ENCODE peak calls at places on chromosomes 4 and X, in nine cellular contexts. W is heart left ventricle, P is IMR-90, G is tibial nerve, V is K562, S is GM06990, K is fibroblast of lung, H is fibroblast of villous mesenchyme, Q is psoas muscle. N is an unnamed sample.

GRCh38 chr4:2673157-2673556 is 83.0 kb downstream of the TNIP2 start:
- DNase-seq in H (peak), K (no peak), V (peak), S (no peak), W (no peak), P (no peak), Q (no peak), G (no peak), N (no peak)

GRCh38 chr4:120865985-120866384 is 56.5 kb downstream of the PRDM5 start:
- DNase-seq in H (no peak), K (peak), G (no peak), W (no peak), S (no peak), P (peak), Q (no peak), V (no peak), N (peak)

GRCh38 chrX:131046596-131046995 is 11.6 kb upstream of the ARHGAP36 start:
- DNase-seq in S (no peak), Q (no peak), P (no peak), G (no peak), W (no peak), K (no peak), H (no peak), V (no peak), N (no peak)

GRCh38 chr4:93168053-93168452 is 660.5 kb upstream of the ATOH1 start:
- DNase-seq in S (no peak), K (no peak), W (no peak), Q (no peak), H (no peak), P (no peak), V (no peak), G (no peak), N (no peak)

GRCh38 chr4:74377714-74378113 is 12.8 kb downstream of the EREG start:
- DNase-seq in V (no peak), Q (no peak), W (no peak), S (no peak), H (no peak), P (no peak), K (no peak), G (no peak), N (no peak)

GRCh38 chr4:86362510-86362909 is 2.7 kb upstream of the MAPK10 start:
- DNase-seq in S (no peak), V (no peak), P (no peak), K (no peak), Q (no peak), W (no peak), H (no peak), G (no peak), N (no peak)

GRCh38 chr4:55609393-55609821 is 17.4 kb upstream of the PDCL2 start:
- DNase-seq in K (peak), H (no peak), P (peak), W (no peak), S (no peak), V (no peak), Q (no peak), G (no peak), N (peak)

GRCh38 chr4:113821851-113822250 is 60.3 kb upstream of the CAMK2D start:
- DNase-seq in W (no peak), G (no peak), Q (no peak), P (no peak), S (no peak), H (no peak), V (no peak), K (peak), N (no peak)

GRCh38 chr4:18882468-18882867 is 860.9 kb upstream of the LCORL start:
- DNase-seq in K (peak), W (no peak), P (peak), G (no peak), V (no peak), Q (no peak), S (no peak), H (peak), N (no peak)

GRCh38 chr4:85929926-85930325 is 429.9 kb downstream of the MAPK10 start:
- DNase-seq in H (no peak), P (no peak), W (no peak), S (no peak), G (no peak), K (no peak), V (no peak), Q (no peak), N (no peak)

GRCh38 chrX:989959-990510 is 222.4 kb downstream of the CRLF2 start:
- DNase-seq in K (peak), G (peak), Q (peak), S (peak), V (peak), W (peak), P (peak), H (peak), N (peak)

GRCh38 chr4:152516156-152516555 is 19.7 kb downstream of the FBXW7 start:
- DNase-seq in Q (no peak), G (no peak), H (no peak), K (peak), W (no peak), P (no peak), V (no peak), S (no peak), N (no peak)

GRCh38 chr4:151302432-151302831 is 23.0 kb downstream of the SH3D19 start:
- DNase-seq in K (peak), G (no peak), P (peak), W (no peak), V (no peak), H (peak), Q (no peak), S (no peak), N (no peak)

GRCh38 chr4:133711817-133712216 is 489.8 kb downstream of the PABPC4L start:
- DNase-seq in S (no peak), K (peak), W (no peak), H (peak), G (no peak), V (no peak), P (no peak), Q (no peak), N (no peak)

GRCh38 chr4:120843840-120844527 is 78.5 kb downstream of the PRDM5 start:
- DNase-seq in K (no peak), S (no peak), W (no peak), P (no peak), H (no peak), V (no peak), G (no peak), Q (peak), N (peak)

GRCh38 chrX:66017659-66018170 is 22.2 kb downstream of the VSIG4 start:
- DNase-seq in G (no peak), Q (no peak), K (no peak), V (no peak), W (no peak), P (no peak), H (no peak), S (no peak), N (no peak)

GRCh38 chrX:71923516-71923915 is 12.9 kb downstream of the NHSL2 start:
- DNase-seq in H (no peak), W (no peak), S (no peak), P (no peak), G (no peak), V (no peak), Q (no peak), K (peak), N (no peak)

GRCh38 chr4:98544818-98545399 is 113.5 kb downstream of the TSPAN5 start:
- DNase-seq in V (no peak), H (no peak), P (no peak), S (no peak), G (no peak), Q (no peak), W (no peak), K (no peak), N (peak)

GRCh38 chrX:39973810-39974209 is 123.9 kb downstream of the BCOR start:
- DNase-seq in P (no peak), K (no peak), Q (no peak), S (no peak), W (no peak), G (no peak), V (no peak), H (no peak), N (no peak)

GRCh38 chr4:4659871-4660651 is 118.2 kb upstream of the STX18 start:
- DNase-seq in G (no peak), H (peak), Q (no peak), W (no peak), V (peak), K (peak), S (no peak), P (peak), N (no peak)

GRCh38 chrX:75118296-75118695 is 37.8 kb downstream of the ABCB7 start:
- DNase-seq in K (no peak), S (no peak), Q (no peak), W (no peak), V (no peak), P (no peak), H (no peak), G (no peak), N (no peak)

GRCh38 chr4:42627887-42628646 is 28.8 kb downstream of the ATP8A1 start:
- DNase-seq in H (no peak), V (no peak), S (peak), K (no peak), Q (peak), G (peak), P (no peak), W (peak), N (peak)

GRCh38 chr4:160631044-160631443 is 1528.2 kb downstream of the RAPGEF2 start:
- DNase-seq in G (no peak), Q (no peak), P (no peak), V (no peak), K (no peak), H (no peak), S (no peak), W (no peak), N (no peak)

GRCh38 chr4:147985376-147985775 is 253.5 kb downstream of the ARHGAP10 start:
- DNase-seq in P (no peak), K (no peak), W (no peak), G (no peak), Q (no peak), S (no peak), H (no peak), V (no peak), N (no peak)

GRCh38 chr4:147984778-147985138 is 252.9 kb downstream of the ARHGAP10 start:
- DNase-seq in S (no peak), P (no peak), W (no peak), G (no peak), Q (no peak), V (no peak), K (no peak), H (no peak), N (no peak)

GRCh38 chr4:147987252-147987651 is 255.4 kb downstream of the ARHGAP10 start:
- DNase-seq in V (no peak), G (no peak), S (no peak), W (no peak), K (no peak), P (no peak), Q (no peak), H (no peak), N (peak)

GRCh38 chr4:147981305-147981704 is 249.4 kb downstream of the ARHGAP10 start:
- DNase-seq in V (no peak), Q (no peak), P (peak), S (peak), H (no peak), K (peak), G (no peak), W (no peak), N (peak)

GRCh38 chr4:147984065-147984777 is 252.3 kb downstream of the ARHGAP10 start:
- DNase-seq in G (no peak), S (peak), H (peak), K (peak), V (peak), P (peak), Q (no peak), W (peak), N (peak)
- TF ChIP-seq CTCF in G (peak), S (peak), H (peak), K (peak), V (peak), P (peak), Q (peak), W (peak), N (peak)

GRCh38 chr4:41611881-41612871 is 74.2 kb downstream of the LIMCH1 start:
- DNase-seq in P (peak), Q (peak), S (no peak), V (no peak), G (peak), W (peak), K (peak), H (no peak), N (no peak)
- H3K4me3 ChIP-seq in P (no peak), Q (no peak), S (no peak), V (no peak), G (peak), W (peak), K (no peak), H (no peak), N (no peak)

GRCh38 chr4:69823481-69824186 is 36.3 kb downstream of the SULT1E1 start:
- DNase-seq in W (no peak), P (peak), Q (no peak), G (no peak), H (no peak), K (no peak), V (no peak), S (no peak), N (peak)
- TF ChIP-seq CTCF in W (no peak), P (peak), Q (no peak), G (no peak), H (peak), K (peak), V (no peak), S (peak), N (peak)

GRCh38 chr4:128558896-128559669 is 250.4 kb upstream of the JADE1 start:
- DNase-seq in W (no peak), K (peak), S (no peak), H (peak), Q (no peak), V (no peak), G (no peak), P (peak), N (no peak)
- H3K4me3 ChIP-seq in W (no peak), K (no peak), S (no peak), H (no peak), Q (no peak), V (no peak), G (no peak), P (no peak), N (no peak)

GRCh38 chrX:119482497-119483480 is 14.5 kb downstream of the SLC25A5 start:
- DNase-seq in S (peak), W (peak), K (peak), Q (peak), V (peak), H (peak), G (peak), P (peak), N (peak)
- TF ChIP-seq CTCF in S (peak), W (peak), K (peak), Q (peak), V (peak), H (peak), G (peak), P (peak), N (peak)

GRCh38 chr4:10118355-10119004 is 1.9 kb upstream of the WDR1 start:
- DNase-seq in K (no peak), W (no peak), Q (no peak), G (no peak), S (no peak), V (no peak), P (no peak), H (no peak), N (no peak)
- H3K4me3 ChIP-seq in K (no peak), W (no peak), Q (no peak), G (no peak), S (peak), V (peak), P (no peak), H (no peak), N (no peak)

GRCh38 chrX:43564953-43565352 is 91.1 kb upstream of the MAOA start:
- DNase-seq in G (no peak), H (no peak), K (no peak), Q (no peak), V (no peak), S (no peak), P (no peak), W (no peak), N (no peak)
- TF ChIP-seq CTCF in G (no peak), H (no peak), K (no peak), Q (no peak), V (no peak), S (no peak), P (no peak), W (no peak), N (no peak)

GRCh38 chr4:73224886-73225285 is 33.7 kb downstream of the ANKRD17 start:
- DNase-seq in G (no peak), P (no peak), Q (no peak), K (no peak), W (no peak), V (no peak), H (no peak), S (no peak), N (peak)

GRCh38 chr4:73220815-73221214 is 37.8 kb downstream of the ANKRD17 start:
- DNase-seq in Q (no peak), G (no peak), P (no peak), W (no peak), K (no peak), S (no peak), V (no peak), H (no peak), N (no peak)

GRCh38 chr4:73222466-73223257 is 35.9 kb downstream of the ANKRD17 start:
- DNase-seq in S (peak), G (no peak), K (peak), H (peak), W (peak), P (peak), V (peak), Q (no peak), N (peak)

GRCh38 chr4:73221734-73222133 is 36.9 kb downstream of the ANKRD17 start:
- DNase-seq in Q (no peak), P (no peak), K (no peak), G (no peak), W (no peak), S (no peak), H (no peak), V (no peak), N (no peak)

GRCh38 chr4:73223258-73223651 is 35.3 kb downstream of the ANKRD17 start:
- DNase-seq in G (no peak), P (no peak), K (no peak), V (no peak), W (no peak), S (no peak), Q (no peak), H (no peak), N (no peak)
- H3K4me3 ChIP-seq in G (peak), P (no peak), K (peak), V (peak), W (peak), S (no peak), Q (peak), H (peak), N (no peak)

GRCh38 chr4:165058676-165059075 is 5.0 kb downstream of the TRIM75 start:
- DNase-seq in W (no peak), K (no peak), H (no peak), V (no peak), G (no peak), Q (no peak), P (no peak), S (no peak), N (no peak)

GRCh38 chr4:165055601-165056000 is 1.9 kb downstream of the TRIM75 start:
- DNase-seq in S (no peak), G (no peak), H (no peak), P (no peak), K (no peak), W (no peak), Q (no peak), V (no peak), N (no peak)

GRCh38 chr4:165060938-165061337 is 7.3 kb downstream of the TRIM75 start:
- DNase-seq in H (no peak), G (no peak), V (no peak), S (no peak), K (no peak), P (no peak), W (no peak), Q (no peak), N (no peak)
- TF ChIP-seq CTCF in H (peak), G (no peak), V (peak), S (peak), K (peak), P (no peak), W (no peak), Q (no peak), N (no peak)

DNA sequence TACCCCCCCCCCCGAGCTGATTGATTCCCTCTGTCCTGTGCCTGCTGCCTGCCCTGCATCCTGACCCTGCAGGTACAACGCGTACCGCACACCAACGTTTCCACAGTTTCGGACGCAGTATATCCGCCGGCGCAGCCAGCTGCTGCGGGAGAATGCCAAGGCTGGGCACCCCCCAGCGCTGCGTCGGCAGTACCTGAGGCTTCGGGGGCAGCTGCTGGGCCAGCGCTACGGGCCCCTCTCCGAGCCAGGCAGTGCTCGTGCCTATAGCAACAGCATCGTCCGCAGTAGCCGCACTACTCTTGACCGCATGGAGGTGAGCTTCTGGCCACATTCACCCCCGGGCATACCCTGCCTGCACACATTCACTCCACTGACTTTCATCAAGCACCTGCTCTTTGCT is 1.4 kb downstream of the WDR13 start:
- DNase-seq in G (no peak), K (no peak), S (no peak), V (no peak), Q (no peak), W (no peak), H (no peak), P (no peak), N (no peak)
- H3K4me3 ChIP-seq in G (peak), K (no peak), S (no peak), V (no peak), Q (peak), W (peak), H (peak), P (peak), N (no peak)

N was measured in GM12865.